ENCODE peak calls at places on chromosome 1, in five cellular contexts. F, V, L, X and O are unnamed samples.

GRCh38 chr1:22969224-22969829 is 3.3 kb downstream of the LACTBL1 start:
- DNase-seq in F (no peak), V (peak; percentile 60), L (peak; percentile 47), X (peak; percentile 95), O (peak; percentile 88)

GRCh38 chr1:152251391-152251790 is 27.4 kb upstream of the HRNR start:
- DNase-seq in F (no peak), V (no peak), L (peak; percentile 27), X (peak; percentile 31), O (no peak)

GRCh38 chr1:19309123-19309813 is 2.7 kb downstream of the AKR7A2 start:
- DNase-seq in F (no peak), V (peak; percentile 22), L (peak; percentile 81), X (peak; percentile 80), O (peak; percentile 49)

GRCh38 chr1:147225193-147225730 is at the start of gene FMO5:
- DNase-seq in F (peak; percentile 43), V (peak; percentile 31), L (peak; percentile 54), X (peak; percentile 69), O (peak; percentile 56)

GRCh38 chr1:242133351-242133750 is 134.5 kb upstream of the MAP1LC3C start:
- DNase-seq in F (no peak), V (no peak), L (no peak), X (no peak), O (no peak)

GRCh38 chr1:233015965-233016364 is 65.6 kb downstream of the NTPCR start:
- DNase-seq in F (no peak), V (no peak), L (no peak), X (no peak), O (no peak)

GRCh38 chr1:18037651-18038050 is 69.9 kb upstream of the IGSF21 start:
- DNase-seq in F (no peak), V (no peak), L (no peak), X (no peak), O (no peak)

GRCh38 chr1:110221119-110221518 is 11.0 kb downstream of the KCNC4 start:
- DNase-seq in F (no peak), V (no peak), L (no peak), X (no peak), O (no peak)

GRCh38 chr1:169624887-169625286 is 5.0 kb downstream of the SELP start:
- DNase-seq in F (no peak), V (no peak), L (no peak), X (no peak), O (no peak)

GRCh38 chr1:40078512-40079333 is 18.3 kb downstream of the PPT1 start:
- DNase-seq in F (peak; percentile 46), V (peak; percentile 73), L (peak; percentile 78), X (peak; percentile 51), O (peak; percentile 79)

GRCh38 chr1:56578963-56579875 is at the start of gene PLPP3:
- DNase-seq in F (no peak), V (peak; percentile 82), L (peak; percentile 90), X (peak; percentile 92), O (peak; percentile 93)

GRCh38 chr1:78831731-78832360 is 174.7 kb downstream of the ADGRL4 start:
- DNase-seq in F (no peak), V (peak; percentile 92), L (peak; percentile 98), X (peak; percentile 93), O (peak; percentile 64)

GRCh38 chr1:31460027-31460426 is 47.0 kb downstream of the SERINC2 start:
- DNase-seq in F (no peak), V (peak; percentile 5), L (peak; percentile 66), X (peak; percentile 43), O (peak; percentile 49)

GRCh38 chr1:111851552-111851951 is 95.9 kb downstream of the DDX20 start:
- DNase-seq in F (no peak), V (no peak), L (no peak), X (no peak), O (no peak)

GRCh38 chr1:217272385-217272784 is 358.5 kb downstream of the GPATCH2 start:
- DNase-seq in F (no peak), V (peak; percentile 21), L (peak; percentile 44), X (peak; percentile 84), O (no peak)

GRCh38 chr1:193705473-193706074 is 519.2 kb upstream of the B3GALT2 start:
- DNase-seq in F (no peak), V (peak; percentile 37), L (peak; percentile 8), X (peak; percentile 53), O (no peak)

GRCh38 chr1:233208687-233209086 is 86.8 kb downstream of the PCNX2 start:
- DNase-seq in F (no peak), V (no peak), L (no peak), X (no peak), O (no peak)

GRCh38 chr1:8120693-8121260 is 94.7 kb upstream of the ERRFI1 start:
- DNase-seq in F (no peak), V (peak; percentile 50), L (no peak), X (peak; percentile 76), O (peak; percentile 77)

GRCh38 chr1:209885403-209886218 is 52.4 kb upstream of the SYT14 start:
- DNase-seq in F (no peak), V (peak; percentile 10), L (no peak), X (no peak), O (no peak)

GRCh38 chr1:966135-966602 is at the start of gene PLEKHN1:
- DNase-seq in F (peak; percentile 18), V (peak; percentile 62), L (peak; percentile 85), X (peak; percentile 73), O (peak; percentile 57)

GRCh38 chr1:203153051-203153988 is 22.3 kb downstream of the MYBPH start:
- DNase-seq in F (no peak), V (peak; percentile 92), L (no peak), X (peak; percentile 33), O (peak; percentile 14)

GRCh38 chr1:12097321-12097720 is 34.2 kb downstream of the TNFRSF8 start:
- DNase-seq in F (no peak), V (no peak), L (peak; percentile 21), X (peak; percentile 36), O (no peak)

GRCh38 chr1:119647734-119648619 is at the start of gene ZNF697:
- DNase-seq in F (peak; percentile 3), V (peak; percentile 95), L (peak; percentile 98), X (peak; percentile 98), O (peak; percentile 98)

GRCh38 chr1:67650061-67650460 is 34.9 kb upstream of the GADD45A start:
- DNase-seq in F (no peak), V (no peak), L (no peak), X (peak; percentile 27), O (no peak)

GRCh38 chr1:145997156-145998023 is 1.0 kb upstream of the TXNIP start:
- DNase-seq in F (peak; percentile 48), V (no peak), L (peak; percentile 56), X (no peak), O (no peak)

GRCh38 chr1:9202240-9202870 is 32.2 kb upstream of the H6PD start:
- DNase-seq in F (no peak), V (no peak), L (peak; percentile 58), X (no peak), O (no peak)

GRCh38 chr1:75723989-75724471 is 479 bp upstream of the ACADM start:
- DNase-seq in F (no peak), V (peak; percentile 55), L (peak; percentile 90), X (peak; percentile 81), O (peak; percentile 84)

GRCh38 chr1:110542730-110543129 is 23.8 kb upstream of the KCNA10 start:
- DNase-seq in F (no peak), V (peak; percentile 50), L (peak; percentile 45), X (peak; percentile 55), O (peak; percentile 65)

GRCh38 chr1:114482585-114482984 is 28.4 kb downstream of the TRIM33 start:
- DNase-seq in F (no peak), V (no peak), L (no peak), X (no peak), O (no peak)

GRCh38 chr1:6162341-6162740 is 17.8 kb downstream of the CHD5 start:
- DNase-seq in F (no peak), V (no peak), L (no peak), X (no peak), O (no peak)

GRCh38 chr1:190752131-190752530 is 274.5 kb upstream of the BRINP3 start:
- DNase-seq in F (no peak), V (no peak), L (no peak), X (no peak), O (no peak)